ENCODE peak calls at places on chromosomes 6 and 20, in six cellular contexts. One of them, this sample, is unnamed.
A peak's percentile ranks its signal among the peaks of the same experiment; 100 is the strongest.

GRCh38 chr6:167276772-167277533 is 14.2 kb upstream of the UNC93A start:
- DNase-seq in neural progenitor cell: no peak
- DNase-seq in astrocyte: no peak
- DNase-seq in Karpas-422: no peak
- DNase-seq in HCT116: no peak
- DNase-seq in fibroblast of lung: no peak
- DNase-seq in this sample: no peak

GRCh38 chr6:87078983-87079616 is 15.8 kb downstream of the CGA start:
- DNase-seq in neural progenitor cell: peak; percentile 86
- DNase-seq in fibroblast of lung: peak; percentile 69
- DNase-seq in astrocyte: peak; percentile 41
- DNase-seq in HCT116: peak; percentile 79
- DNase-seq in Karpas-422: peak; percentile 86
- DNase-seq in this sample: peak; percentile 69

GRCh38 chr20:50094522-50094921 is 18.4 kb downstream of the UBE2V1 start:
- DNase-seq in HCT116: no peak
- DNase-seq in neural progenitor cell: no peak
- DNase-seq in fibroblast of lung: no peak
- DNase-seq in astrocyte: no peak
- DNase-seq in Karpas-422: no peak
- DNase-seq in this sample: no peak

GRCh38 chr6:50707191-50707590 is 6.1 kb upstream of the TFAP2D start:
- DNase-seq in fibroblast of lung: no peak
- DNase-seq in astrocyte: no peak
- DNase-seq in neural progenitor cell: no peak
- DNase-seq in Karpas-422: no peak
- DNase-seq in HCT116: no peak
- DNase-seq in this sample: no peak

GRCh38 chr6:36118550-36119107 is 11.7 kb upstream of the MAPK13 start:
- DNase-seq in Karpas-422: no peak
- DNase-seq in HCT116: no peak
- DNase-seq in astrocyte: no peak
- DNase-seq in neural progenitor cell: no peak
- DNase-seq in fibroblast of lung: no peak
- DNase-seq in this sample: peak; percentile 60

GRCh38 chr20:35592339-35592960 is 23.2 kb upstream of the SPAG4 start:
- DNase-seq in astrocyte: no peak
- DNase-seq in fibroblast of lung: no peak
- DNase-seq in neural progenitor cell: no peak
- DNase-seq in HCT116: no peak
- DNase-seq in Karpas-422: no peak
- DNase-seq in this sample: no peak

GRCh38 chr20:371755-372542 is 8.6 kb upstream of the TRIB3 start:
- DNase-seq in astrocyte: peak; percentile 54
- DNase-seq in fibroblast of lung: peak; percentile 93
- DNase-seq in Karpas-422: no peak
- DNase-seq in HCT116: peak; percentile 83
- DNase-seq in neural progenitor cell: no peak
- DNase-seq in this sample: peak; percentile 94

GRCh38 chr6:111865049-111865585 is 8.1 kb downstream of the FYN start:
- DNase-seq in fibroblast of lung: no peak
- DNase-seq in neural progenitor cell: no peak
- DNase-seq in Karpas-422: no peak
- DNase-seq in HCT116: no peak
- DNase-seq in astrocyte: no peak
- DNase-seq in this sample: no peak

GRCh38 chr20:47334022-47334551 is 22.4 kb downstream of the ZMYND8 start:
- DNase-seq in fibroblast of lung: peak; percentile 97
- DNase-seq in neural progenitor cell: no peak
- DNase-seq in Karpas-422: no peak
- DNase-seq in astrocyte: peak; percentile 98
- DNase-seq in HCT116: no peak
- DNase-seq in this sample: peak; percentile 97

GRCh38 chr6:9543649-9544048 is 871.2 kb downstream of the TFAP2A start:
- DNase-seq in HCT116: no peak
- DNase-seq in fibroblast of lung: no peak
- DNase-seq in neural progenitor cell: no peak
- DNase-seq in astrocyte: no peak
- DNase-seq in Karpas-422: no peak
- DNase-seq in this sample: no peak

GRCh38 chr6:90411292-90411781 is 114.7 kb upstream of the BACH2 start:
- DNase-seq in HCT116: peak; percentile 71
- DNase-seq in Karpas-422: no peak
- DNase-seq in fibroblast of lung: peak; percentile 26
- DNase-seq in neural progenitor cell: no peak
- DNase-seq in astrocyte: peak; percentile 64
- DNase-seq in this sample: no peak

GRCh38 chr20:31707994-31708744 is 14.5 kb downstream of the BCL2L1 start:
- DNase-seq in HCT116: no peak
- DNase-seq in Karpas-422: no peak
- DNase-seq in neural progenitor cell: no peak
- DNase-seq in fibroblast of lung: no peak
- DNase-seq in astrocyte: no peak
- DNase-seq in this sample: no peak

GRCh38 chr20:36091561-36092423 is 62.7 kb upstream of the EPB41L1 start:
- DNase-seq in fibroblast of lung: no peak
- DNase-seq in HCT116: no peak
- DNase-seq in Karpas-422: no peak
- DNase-seq in astrocyte: no peak
- DNase-seq in neural progenitor cell: peak; percentile 91
- DNase-seq in this sample: no peak

GRCh38 chr6:53210821-53211220 is 62.2 kb upstream of the GCM1 start:
- DNase-seq in Karpas-422: no peak
- DNase-seq in neural progenitor cell: no peak
- DNase-seq in astrocyte: no peak
- DNase-seq in HCT116: no peak
- DNase-seq in fibroblast of lung: no peak
- DNase-seq in this sample: no peak

GRCh38 chr6:168906251-168906845 is 347.3 kb downstream of the THBS2 start:
- DNase-seq in Karpas-422: no peak
- DNase-seq in HCT116: no peak
- DNase-seq in fibroblast of lung: no peak
- DNase-seq in neural progenitor cell: no peak
- DNase-seq in astrocyte: no peak
- DNase-seq in this sample: no peak

GRCh38 chr6:135853227-135853626 is 1.7 kb downstream of the PDE7B start:
- DNase-seq in fibroblast of lung: peak; percentile 44
- DNase-seq in neural progenitor cell: no peak
- DNase-seq in astrocyte: no peak
- DNase-seq in HCT116: no peak
- DNase-seq in Karpas-422: no peak
- DNase-seq in this sample: no peak

GRCh38 chr6:148867851-148868250 is 121.0 kb downstream of the UST start:
- DNase-seq in fibroblast of lung: no peak
- DNase-seq in astrocyte: no peak
- DNase-seq in HCT116: no peak
- DNase-seq in Karpas-422: no peak
- DNase-seq in neural progenitor cell: no peak
- DNase-seq in this sample: peak; percentile 43

GRCh38 chr20:6053776-6054688 is at the start of gene LRRN4:
- DNase-seq in fibroblast of lung: no peak
- DNase-seq in HCT116: peak; percentile 19
- DNase-seq in neural progenitor cell: peak; percentile 25
- DNase-seq in Karpas-422: no peak
- DNase-seq in astrocyte: peak; percentile 32
- DNase-seq in this sample: peak; percentile 79

GRCh38 chr20:44038681-44039123 is 124.0 kb downstream of the TOX2 start:
- DNase-seq in HCT116: no peak
- DNase-seq in Karpas-422: no peak
- DNase-seq in fibroblast of lung: no peak
- DNase-seq in neural progenitor cell: no peak
- DNase-seq in astrocyte: no peak
- DNase-seq in this sample: no peak

GRCh38 chr20:17520583-17520982 is 10.6 kb downstream of the BFSP1 start:
- DNase-seq in HCT116: no peak
- DNase-seq in astrocyte: no peak
- DNase-seq in Karpas-422: no peak
- DNase-seq in fibroblast of lung: no peak
- DNase-seq in neural progenitor cell: no peak
- DNase-seq in this sample: no peak

GRCh38 chr6:19408331-19408730 is 428.8 kb upstream of the ID4 start:
- DNase-seq in fibroblast of lung: peak; percentile 25
- DNase-seq in neural progenitor cell: no peak
- DNase-seq in Karpas-422: no peak
- DNase-seq in HCT116: no peak
- DNase-seq in astrocyte: peak; percentile 47
- DNase-seq in this sample: no peak

GRCh38 chr6:152952045-152952444 is 30.8 kb downstream of the FBXO5 start:
- DNase-seq in HCT116: no peak
- DNase-seq in fibroblast of lung: peak; percentile 38
- DNase-seq in astrocyte: peak; percentile 64
- DNase-seq in Karpas-422: no peak
- DNase-seq in neural progenitor cell: no peak
- DNase-seq in this sample: peak; percentile 23
- H3K4me2 ChIP-seq in HCT116: peak overlapping the region; percentile 50
- H3K4me2 ChIP-seq in fibroblast of lung: no peak overlapping the region
- H3K4me2 ChIP-seq in astrocyte: peak overlapping the region; percentile 15
- H3K4me2 ChIP-seq in Karpas-422: no peak overlapping the region
- H3K4me2 ChIP-seq in neural progenitor cell: no peak overlapping the region
- H3K4me2 ChIP-seq in this sample: no peak overlapping the region

DNA sequence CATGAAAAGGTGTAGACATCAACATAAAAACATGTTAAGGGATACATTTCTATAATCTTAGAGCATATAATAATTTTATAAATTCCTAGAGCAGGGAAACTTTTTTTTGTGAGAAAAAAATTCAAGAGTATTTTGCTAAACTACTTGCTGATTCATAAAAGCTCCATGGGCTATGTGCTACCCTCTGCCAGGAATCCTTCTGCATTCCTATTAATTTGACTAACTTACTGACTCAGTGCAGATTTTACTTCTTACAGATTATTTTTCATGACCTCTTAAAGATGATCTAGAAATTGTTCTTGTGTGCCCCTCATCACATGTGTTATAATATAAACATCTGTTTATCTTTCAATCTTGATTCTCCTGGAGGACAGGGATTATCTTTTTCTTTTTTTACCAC is 5.7 kb downstream of the VTA1 start:
- DNase-seq in astrocyte: peak; percentile 74
- DNase-seq in neural progenitor cell: no peak
- DNase-seq in fibroblast of lung: peak; percentile 60
- DNase-seq in HCT116: no peak
- DNase-seq in Karpas-422: no peak
- DNase-seq in this sample: peak; percentile 18
- H3K9ac ChIP-seq in astrocyte: no peak overlapping the region
- H3K9ac ChIP-seq in neural progenitor cell: no peak overlapping the region
- H3K9ac ChIP-seq in fibroblast of lung: no peak overlapping the region
- H3K9ac ChIP-seq in HCT116: no peak overlapping the region
- H3K9ac ChIP-seq in Karpas-422: no peak overlapping the region
- H3K9ac ChIP-seq in this sample: peak overlapping the region; percentile 77

GRCh38 chr6:108133594-108134179 is 32.1 kb upstream of the NR2E1 start:
- DNase-seq in neural progenitor cell: peak; percentile 97
- DNase-seq in HCT116: peak; percentile 66
- DNase-seq in astrocyte: peak; percentile 78
- DNase-seq in fibroblast of lung: peak; percentile 56
- DNase-seq in Karpas-422: no peak
- DNase-seq in this sample: peak; percentile 78

GRCh38 chr6:108132863-108133262 is 33.0 kb upstream of the NR2E1 start:
- DNase-seq in astrocyte: no peak
- DNase-seq in HCT116: no peak
- DNase-seq in neural progenitor cell: no peak
- DNase-seq in fibroblast of lung: no peak
- DNase-seq in Karpas-422: no peak
- DNase-seq in this sample: no peak

GRCh38 chr6:108134213-108134973 is 31.4 kb upstream of the NR2E1 start:
- DNase-seq in neural progenitor cell: peak; percentile 61
- DNase-seq in fibroblast of lung: no peak
- DNase-seq in Karpas-422: no peak
- DNase-seq in astrocyte: no peak
- DNase-seq in HCT116: no peak
- DNase-seq in this sample: no peak
- H3K4me2 ChIP-seq in neural progenitor cell: peak overlapping the region; percentile 85
- H3K4me2 ChIP-seq in fibroblast of lung: peak overlapping the region; percentile 21
- H3K4me2 ChIP-seq in Karpas-422: no peak overlapping the region
- H3K4me2 ChIP-seq in astrocyte: peak overlapping the region; percentile 95
- H3K4me2 ChIP-seq in HCT116: peak overlapping the region; percentile 92
- H3K4me2 ChIP-seq in this sample: peak overlapping the region; percentile 77

GRCh38 chr6:116060572-116061283 is at the start of gene FRK:
- DNase-seq in fibroblast of lung: peak; percentile 51
- DNase-seq in neural progenitor cell: no peak
- DNase-seq in Karpas-422: no peak
- DNase-seq in HCT116: peak; percentile 62
- DNase-seq in astrocyte: no peak
- DNase-seq in this sample: no peak
- H3K9ac ChIP-seq in fibroblast of lung: no peak within 1 kb of the TSS
- H3K9ac ChIP-seq in neural progenitor cell: no peak within 1 kb of the TSS
- H3K9ac ChIP-seq in Karpas-422: no peak within 1 kb of the TSS
- H3K9ac ChIP-seq in HCT116: peak within 1 kb of the TSS; percentile 57
- H3K9ac ChIP-seq in astrocyte: no peak within 1 kb of the TSS
- H3K9ac ChIP-seq in this sample: peak within 1 kb of the TSS; percentile 89

GRCh38 chr6:160278786-160279310 is 20.2 kb upstream of the SLC22A2 start:
- DNase-seq in astrocyte: no peak
- DNase-seq in HCT116: no peak
- DNase-seq in fibroblast of lung: no peak
- DNase-seq in neural progenitor cell: no peak
- DNase-seq in Karpas-422: no peak
- DNase-seq in this sample: no peak
- H3K4me2 ChIP-seq in astrocyte: no peak overlapping the region
- H3K4me2 ChIP-seq in HCT116: no peak overlapping the region
- H3K4me2 ChIP-seq in fibroblast of lung: no peak overlapping the region
- H3K4me2 ChIP-seq in neural progenitor cell: no peak overlapping the region
- H3K4me2 ChIP-seq in Karpas-422: no peak overlapping the region
- H3K4me2 ChIP-seq in this sample: no peak overlapping the region

DNA sequence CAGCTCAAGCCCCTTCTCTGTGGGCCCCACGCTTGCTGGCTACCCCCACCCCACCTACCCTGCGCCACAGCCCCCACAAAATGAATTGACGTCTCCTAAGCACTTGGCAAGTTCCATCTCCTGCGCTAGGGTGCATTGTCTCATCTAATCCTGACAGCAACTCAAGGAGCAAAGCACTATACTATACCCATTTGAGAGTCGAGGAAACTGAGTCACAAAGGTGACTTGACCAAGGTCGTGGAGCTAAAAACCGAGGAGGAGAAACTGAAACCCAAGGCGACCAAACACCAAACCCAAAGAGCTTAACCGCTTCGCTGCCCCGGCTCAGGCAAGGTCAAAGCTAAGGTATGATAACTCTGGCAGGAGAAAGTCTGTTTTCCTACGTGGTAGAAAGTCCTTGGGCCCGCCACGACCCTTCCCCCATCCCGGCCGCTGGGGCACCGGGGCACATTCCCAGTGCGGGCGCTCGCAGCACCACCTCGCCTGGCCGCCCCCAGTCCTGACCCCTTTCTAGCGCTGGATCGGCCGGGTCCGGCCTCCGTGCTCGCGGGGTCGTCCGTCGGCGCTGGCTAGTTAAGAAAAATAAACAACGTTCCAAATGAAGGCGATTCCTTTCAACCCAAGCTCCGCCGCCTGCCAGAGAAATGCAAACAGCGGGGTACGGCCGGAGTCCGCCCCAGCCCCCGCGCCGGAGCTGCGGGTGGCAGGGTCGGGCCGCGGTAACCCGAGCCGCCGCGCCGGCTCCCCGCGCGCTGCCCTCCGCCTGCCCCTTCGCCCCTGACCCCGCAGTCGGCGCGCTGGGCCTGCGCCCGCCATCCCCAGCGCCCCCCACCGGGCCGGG is 37.3 kb downstream of the NCR2 start:
- DNase-seq in Karpas-422: no peak
- DNase-seq in fibroblast of lung: peak; percentile 9
- DNase-seq in neural progenitor cell: peak; percentile 76
- DNase-seq in astrocyte: no peak
- DNase-seq in HCT116: no peak
- DNase-seq in this sample: peak; percentile 8
- H3K9ac ChIP-seq in Karpas-422: no peak overlapping the region
- H3K9ac ChIP-seq in fibroblast of lung: no peak overlapping the region
- H3K9ac ChIP-seq in neural progenitor cell: no peak overlapping the region
- H3K9ac ChIP-seq in astrocyte: no peak overlapping the region
- H3K9ac ChIP-seq in HCT116: no peak overlapping the region
- H3K9ac ChIP-seq in this sample: no peak overlapping the region

This sample was measured in mesenchymal stem cell.